ENCODE peak calls at places on chromosome 16, in five cellular contexts. A, Y, V, C and H are unnamed samples.

GRCh38 chr16:88058817-88059216 is 107.6 kb downstream of the BANP start:
- DNase-seq in A (no peak), Y (no peak), V (no peak), C (no peak), H (no peak)

GRCh38 chr16:83002351-83003334 is 375.9 kb downstream of the CDH13 start:
- DNase-seq in A (no peak), Y (no peak), V (no peak), C (no peak), H (no peak)

GRCh38 chr16:87921236-87921773 is 15.0 kb downstream of the CA5A start:
- DNase-seq in A (peak; percentile 15), Y (no peak), V (no peak), C (no peak), H (no peak)

GRCh38 chr16:1444730-1445517 is 568 bp upstream of the CCDC154 start:
- DNase-seq in A (no peak), Y (no peak), V (no peak), C (no peak), H (no peak)

GRCh38 chr16:23704772-23705516 is 8.1 kb downstream of the ERN2 start:
- DNase-seq in A (no peak), Y (no peak), V (no peak), C (no peak), H (no peak)

GRCh38 chr16:78877114-78877513 is 723.4 kb downstream of the MAF start:
- DNase-seq in A (no peak), Y (no peak), V (no peak), C (no peak), H (no peak)

GRCh38 chr16:82793550-82794244 is 166.9 kb downstream of the CDH13 start:
- DNase-seq in A (no peak), Y (no peak), V (no peak), C (no peak), H (no peak)

GRCh38 chr16:65769055-65769465 is 597.4 kb upstream of the CDH5 start:
- DNase-seq in A (no peak), Y (no peak), V (no peak), C (no peak), H (peak; percentile 49)

GRCh38 chr16:69187891-69188451 is 1.0 kb downstream of the SNTB2 start:
- DNase-seq in A (no peak), Y (peak; percentile 61), V (no peak), C (peak; percentile 34), H (peak; percentile 24)

GRCh38 chr16:12646098-12646489 is 157.6 kb downstream of the CPPED1 start:
- DNase-seq in A (no peak), Y (no peak), V (no peak), C (no peak), H (no peak)

GRCh38 chr16:26027060-26027459 is 335.3 kb downstream of the HS3ST4 start:
- DNase-seq in A (no peak), Y (no peak), V (no peak), C (no peak), H (no peak)

GRCh38 chr16:57372372-57373116 is at the start of gene CX3CL1:
- DNase-seq in A (no peak), Y (peak; percentile 62), V (no peak), C (no peak), H (peak; percentile 28)

GRCh38 chr16:5035909-5036227 is 2.1 kb upstream of the NAGPA start:
- DNase-seq in A (no peak), Y (no peak), V (no peak), C (no peak), H (no peak)

GRCh38 chr16:56354746-56355145 is 70.6 kb downstream of the AMFR start:
- DNase-seq in A (no peak), Y (no peak), V (no peak), C (no peak), H (no peak)

GRCh38 chr16:78666318-78666717 is 566.9 kb downstream of the WWOX start:
- DNase-seq in A (no peak), Y (no peak), V (no peak), C (no peak), H (no peak)

GRCh38 chr16:4653981-4654380 is 29.4 kb downstream of the MGRN1 start:
- DNase-seq in A (no peak), Y (peak; percentile 88), V (no peak), C (peak; percentile 54), H (no peak)

GRCh38 chr16:73065617-73066313 is 17.8 kb upstream of the ZFHX3 start:
- DNase-seq in A (no peak), Y (peak; percentile 69), V (no peak), C (no peak), H (no peak)

GRCh38 chr16:85057212-85057889 is 29.8 kb downstream of the KIAA0513 start:
- DNase-seq in A (peak; percentile 19), Y (no peak), V (no peak), C (peak; percentile 33), H (no peak)

GRCh38 chr16:70612931-70613330 is 33.4 kb upstream of the IL34 start:
- DNase-seq in A (no peak), Y (no peak), V (no peak), C (no peak), H (no peak)

GRCh38 chr16:74480150-74481029 is 59.1 kb upstream of the CLEC18B start:
- DNase-seq in A (peak; percentile 71), Y (no peak), V (no peak), C (peak; percentile 89), H (no peak)

GRCh38 chr16:11977206-11978041 is 890 bp downstream of the SNX29 start:
- DNase-seq in A (peak; percentile 15), Y (no peak), V (no peak), C (peak; percentile 51), H (peak; percentile 56)

GRCh38 chr16:29760567-29761279 is 14.9 kb upstream of the C16orf54 start:
- DNase-seq in A (no peak), Y (no peak), V (no peak), C (no peak), H (no peak)

GRCh38 chr16:57187508-57187854 is 1.4 kb downstream of the RSPRY1 start:
- DNase-seq in A (no peak), Y (no peak), V (no peak), C (no peak), H (no peak)

GRCh38 chr16:824601-825000 is 24.1 kb upstream of the GNG13 start:
- DNase-seq in A (no peak), Y (no peak), V (no peak), C (no peak), H (no peak)

GRCh38 chr16:85246473-85246872 is 134.2 kb upstream of the CIBAR2 start:
- DNase-seq in A (no peak), Y (no peak), V (no peak), C (no peak), H (no peak)

GRCh38 chr16:8866118-8866883 is 2.5 kb downstream of the CARHSP1 start:
- DNase-seq in A (no peak), Y (no peak), V (no peak), C (no peak), H (no peak)

GRCh38 chr16:89564476-89565255 is 4.2 kb downstream of the RPL13 start:
- DNase-seq in A (no peak), Y (no peak), V (no peak), C (no peak), H (no peak)

GRCh38 chr16:70159355-70160348 is 13.9 kb upstream of the CLEC18C start:
- DNase-seq in A (no peak), Y (no peak), V (no peak), C (no peak), H (no peak)

GRCh38 chr16:68732741-68733399 is 4.2 kb upstream of the CDH1 start:
- DNase-seq in A (no peak), Y (no peak), V (no peak), C (no peak), H (no peak)

GRCh38 chr16:685967-686366 is 1.8 kb upstream of the JMJD8 start:
- DNase-seq in A (no peak), Y (peak; percentile 74), V (no peak), C (peak; percentile 81), H (no peak)

GRCh38 chr16:50534958-50535357 is 13.2 kb upstream of the NKD1 start:
- DNase-seq in A (no peak), Y (no peak), V (no peak), C (no peak), H (no peak)

GRCh38 chr16:3304370-3304769 is 860 bp downstream of the TIGD7 start:
- DNase-seq in A (no peak), Y (no peak), V (no peak), C (no peak), H (no peak)

GRCh38 chr16:84950906-84951305 is 60.4 kb downstream of the ZDHHC7 start:
- DNase-seq in A (no peak), Y (no peak), V (no peak), C (peak; percentile 66), H (no peak)

GRCh38 chr16:57960826-57961472 is 10.0 kb downstream of the CNGB1 start:
- DNase-seq in A (no peak), Y (no peak), V (no peak), C (no peak), H (no peak)

GRCh38 chr16:17590711-17591654 is 120.2 kb upstream of the XYLT1 start:
- DNase-seq in A (no peak), Y (no peak), V (no peak), C (no peak), H (no peak)

GRCh38 chr16:17589898-17590297 is 119.1 kb upstream of the XYLT1 start:
- DNase-seq in A (no peak), Y (no peak), V (no peak), C (no peak), H (no peak)

GRCh38 chr16:17591655-17592405 is 121.1 kb upstream of the XYLT1 start:
- DNase-seq in A (no peak), Y (no peak), V (no peak), C (no peak), H (no peak)
- TF ChIP-seq CTCF in A (no peak), Y (no peak), V (no peak), C (no peak), H (no peak)

DNA sequence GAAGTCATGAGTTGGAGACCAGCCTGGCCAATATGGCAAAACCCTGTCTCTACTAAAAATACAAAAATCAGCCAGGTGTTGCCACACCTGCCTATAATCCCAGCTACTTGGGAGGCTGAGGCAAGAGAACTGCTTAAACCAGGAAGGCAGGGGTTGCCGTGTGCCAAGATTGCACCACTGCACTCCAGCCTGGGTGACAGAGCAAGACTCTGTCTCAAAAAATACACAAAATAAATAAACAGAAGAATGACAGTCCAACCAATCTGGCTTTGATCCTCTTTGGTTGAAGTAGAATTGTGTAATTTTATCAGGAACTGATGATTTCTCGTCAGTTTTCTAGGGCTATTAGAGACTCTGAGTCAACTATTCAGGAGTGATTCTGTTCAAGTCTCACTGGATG is 79.4 kb downstream of the SLC5A11 start:
- DNase-seq in A (no peak), Y (no peak), V (no peak), C (no peak), H (no peak)
- H3K27ac ChIP-seq in A (no peak overlapping the region), Y (no peak overlapping the region), V (no peak overlapping the region), C (no peak overlapping the region), H (no peak overlapping the region)

DNA sequence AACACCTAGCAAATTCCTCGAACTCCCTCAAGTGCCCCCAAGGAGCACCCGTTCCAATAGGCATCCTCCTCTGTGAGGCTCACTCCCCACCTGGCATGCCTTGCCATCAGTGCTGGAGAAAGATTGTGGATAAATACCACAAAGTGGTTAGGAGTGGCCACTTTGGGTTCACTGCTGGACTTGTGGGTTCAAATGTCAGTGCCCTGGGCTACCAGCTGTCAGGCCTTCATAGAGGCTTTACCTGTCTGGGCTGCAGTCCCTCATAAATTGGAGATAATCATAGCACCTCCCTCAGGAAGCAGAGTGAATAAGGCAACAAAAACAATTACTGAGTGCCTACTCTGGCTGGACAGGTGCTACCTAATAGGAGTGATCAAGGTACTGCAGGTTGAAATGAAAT is 1.5 kb upstream of the SYT17 start:
- DNase-seq in A (peak; percentile 29), Y (peak; percentile 60), V (no peak), C (peak; percentile 27), H (no peak)
- TF ChIP-seq CTCF in A (no peak), Y (no peak), V (no peak), C (no peak), H (no peak)

GRCh38 chr16:35798885-35799426 is 2339.5 kb downstream of the TP53TG3F start:
- DNase-seq in A (no peak), Y (no peak), V (no peak), C (peak; percentile 5), H (no peak)
- H3K27ac ChIP-seq in A (no peak overlapping the region), Y (no peak overlapping the region), V (no peak overlapping the region), C (no peak overlapping the region), H (no peak overlapping the region)